ENCODE peak calls at places on chromosomes 1 and 21, in ten cellular contexts. K is suprapubic skin, M is tibial nerve, I is adrenal gland, A is heart left ventricle, T is ovary, X is spleen, F is IMR-90, R is endothelial cell of umbilical vein, B is A549. C is an unnamed sample.

GRCh38 chr1:204872262-204872881 is 1.7 kb downstream of the NFASC start:
- DNase-seq in K (no peak), M (no peak), I (no peak), A (peak; percentile 48), T (no peak), X (no peak), F (no peak), R (no peak), B (no peak), C (no peak)

GRCh38 chr1:155126494-155127104 is 1.1 kb upstream of the EFNA1 start:
- DNase-seq in K (peak; percentile 83), M (no peak), I (no peak), A (no peak), T (no peak), X (no peak), F (peak; percentile 27), R (peak; percentile 29), B (peak; percentile 74), C (no peak)

GRCh38 chr1:23799570-23800395 is 771 bp downstream of the GALE start:
- DNase-seq in K (no peak), M (no peak), I (peak; percentile 89), A (peak; percentile 49), T (peak; percentile 55), X (peak; percentile 88), F (peak; percentile 56), R (peak; percentile 85), B (peak; percentile 79), C (no peak)

GRCh38 chr1:7893529-7894180 is 40.8 kb upstream of the UTS2 start:
- DNase-seq in K (no peak), M (no peak), I (peak; percentile 27), A (no peak), T (no peak), X (no peak), F (peak; percentile 80), R (no peak), B (peak; percentile 44), C (no peak)

GRCh38 chr1:230691615-230692014 is 22.3 kb downstream of the AGT start:
- DNase-seq in K (no peak), M (no peak), I (no peak), A (no peak), T (no peak), X (no peak), F (no peak), R (no peak), B (no peak), C (no peak)

GRCh38 chr1:38301040-38301439 is 254.4 kb upstream of the POU3F1 start:
- DNase-seq in K (no peak), M (no peak), I (no peak), A (no peak), T (no peak), X (no peak), F (no peak), R (no peak), B (no peak), C (no peak)

GRCh38 chr21:46150491-46151121 is 4.8 kb downstream of the FTCD start:
- DNase-seq in K (peak; percentile 70), M (peak; percentile 11), I (peak; percentile 14), A (peak; percentile 16), T (peak; percentile 22), X (peak; percentile 68), F (no peak), R (no peak), B (no peak), C (no peak)

GRCh38 chr1:80534606-80535360 is 1266.0 kb upstream of the ADGRL2 start:
- DNase-seq in K (no peak), M (no peak), I (no peak), A (no peak), T (no peak), X (no peak), F (peak; percentile 46), R (no peak), B (peak; percentile 15), C (no peak)

GRCh38 chr1:213106298-213106697 is 55.3 kb downstream of the RPS6KC1 start:
- DNase-seq in K (no peak), M (no peak), I (no peak), A (no peak), T (no peak), X (no peak), F (no peak), R (no peak), B (no peak), C (no peak)

GRCh38 chr1:170214117-170214979 is 68.6 kb downstream of the NTMT2 start:
- DNase-seq in K (no peak), M (no peak), I (no peak), A (no peak), T (no peak), X (no peak), F (peak; percentile 28), R (no peak), B (no peak), C (no peak)

GRCh38 chr1:65189716-65190115 is 41.7 kb downstream of the AK4 start:
- DNase-seq in K (no peak), M (no peak), I (no peak), A (no peak), T (no peak), X (no peak), F (peak; percentile 44), R (no peak), B (no peak), C (no peak)

GRCh38 chr1:201088901-201089525 is 23.2 kb downstream of the CACNA1S start:
- DNase-seq in K (no peak), M (no peak), I (no peak), A (no peak), T (no peak), X (no peak), F (no peak), R (no peak), B (no peak), C (no peak)

DNA sequence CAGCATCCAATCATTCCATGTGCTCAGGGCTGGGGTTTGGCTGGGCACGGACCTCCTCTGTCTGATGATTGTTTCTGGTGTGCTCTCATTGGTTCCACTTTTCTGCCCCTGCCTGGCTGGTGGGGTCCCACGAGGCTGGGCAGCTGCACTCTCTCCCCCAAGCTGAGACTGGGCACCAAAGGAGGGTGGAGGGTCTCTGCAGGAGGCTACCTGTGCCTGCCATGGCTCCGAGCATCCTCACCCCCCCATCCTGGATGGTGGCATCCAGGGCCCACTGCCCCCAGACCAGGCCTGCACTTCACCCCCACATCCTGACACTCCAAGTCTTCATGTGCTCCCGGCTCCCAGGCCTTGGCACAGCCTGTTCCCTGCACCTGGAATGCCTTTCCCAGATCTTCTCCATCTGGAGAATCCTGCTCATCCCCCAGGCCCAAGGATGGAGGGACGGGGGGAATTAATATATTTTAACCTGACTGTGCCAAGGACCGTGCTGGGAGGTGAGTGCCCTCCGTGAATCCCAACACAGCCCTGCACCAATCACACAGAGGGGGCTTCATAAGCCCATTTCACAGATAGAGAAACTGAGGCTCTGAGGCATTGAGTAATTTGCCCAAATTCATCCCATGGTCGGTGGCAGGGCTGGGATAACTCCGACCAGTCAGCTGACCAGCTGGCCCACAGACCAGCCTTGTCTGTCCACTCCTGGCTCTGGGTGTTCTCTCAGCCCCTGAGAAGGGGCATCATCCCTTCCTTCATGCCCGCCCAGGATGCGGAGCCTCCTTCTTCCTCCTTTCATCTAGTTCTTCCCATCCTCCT is 403.4 kb downstream of the MATN1 start:
- DNase-seq in K (peak; percentile 43), M (no peak), I (no peak), A (no peak), T (no peak), X (no peak), F (no peak), R (no peak), B (no peak), C (no peak)
- TF ChIP-seq POLR2A in K (no peak), M (no peak), I (no peak), A (no peak), T (no peak), X (no peak), F (no peak), R (no peak), B (no peak), C (no peak)

GRCh38 chr1:196155586-196155985 is 452.7 kb downstream of the KCNT2 start:
- DNase-seq in K (no peak), M (no peak), I (no peak), A (no peak), T (no peak), X (no peak), F (no peak), R (no peak), B (no peak), C (no peak)
- TF ChIP-seq POLR2A in K (no peak), M (no peak), I (no peak), A (no peak), T (no peak), X (no peak), F (no peak), R (no peak), B (no peak), C (no peak)

GRCh38 chr1:147726161-147726560 is 34.2 kb downstream of the GJA5 start:
- DNase-seq in K (no peak), M (no peak), I (no peak), A (no peak), T (no peak), X (no peak), F (no peak), R (no peak), B (no peak), C (no peak)

GRCh38 chr1:147721711-147722110 is 38.7 kb downstream of the GJA5 start:
- DNase-seq in K (no peak), M (no peak), I (no peak), A (no peak), T (no peak), X (no peak), F (no peak), R (no peak), B (no peak), C (no peak)

GRCh38 chr1:147722114-147722513 is 38.3 kb downstream of the GJA5 start:
- DNase-seq in K (no peak), M (no peak), I (no peak), A (no peak), T (no peak), X (no peak), F (no peak), R (no peak), B (no peak), C (no peak)

GRCh38 chr1:147723691-147724323 is 36.6 kb downstream of the GJA5 start:
- DNase-seq in K (no peak), M (no peak), I (peak; percentile 49), A (peak; percentile 53), T (no peak), X (no peak), F (no peak), R (peak; percentile 65), B (peak; percentile 45), C (peak; percentile 19)

DNA sequence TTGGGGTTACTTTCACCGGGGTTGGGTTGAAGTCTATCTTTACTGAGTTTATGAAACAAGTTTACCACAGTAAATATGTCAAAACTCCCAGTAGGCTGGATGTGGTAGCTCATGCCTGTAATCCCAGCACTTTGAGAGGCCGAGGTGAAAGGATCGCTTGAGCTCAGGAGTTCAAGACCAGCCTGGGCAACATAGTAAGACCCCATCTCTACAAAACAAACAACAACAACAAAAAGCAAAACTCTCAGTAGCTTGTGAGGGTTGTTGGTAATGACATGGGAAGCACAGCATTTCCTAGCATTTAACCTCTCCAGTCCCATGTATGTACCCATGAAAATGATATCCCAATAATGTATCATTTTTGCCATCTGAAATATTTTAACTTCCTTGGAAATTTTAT is 34.7 kb downstream of the GJA5 start:
- DNase-seq in K (no peak), M (no peak), I (no peak), A (no peak), T (no peak), X (no peak), F (no peak), R (no peak), B (no peak), C (no peak)
- TF ChIP-seq POLR2A in K (no peak), M (no peak), I (no peak), A (no peak), T (no peak), X (no peak), F (no peak), R (no peak), B (no peak), C (no peak)

GRCh38 chr1:242523282-242523967 is 1.1 kb downstream of the PLD5 start:
- DNase-seq in K (no peak), M (no peak), I (no peak), A (peak; percentile 24), T (no peak), X (peak; percentile 72), F (no peak), R (no peak), B (no peak), C (no peak)
- TF ChIP-seq POLR2A in K (no peak), M (no peak), I (no peak), A (no peak), T (no peak), X (no peak), F (no peak), R (no peak), B (no peak), C (no peak)

C was measured in erythroblast.